ENCODE peak calls at places on chromosomes 6 and 20, in five cellular contexts. I is fibroblast of lung; Y is CD8-positive, alpha-beta T cell; A is stomach; B is kidney. N is an unnamed sample.

GRCh38 chr20:40160151-40160550 is 528.9 kb downstream of the MAFB start:
- DNase-seq in I (peak; percentile 54), Y (no peak), A (peak; percentile 27), B (no peak), N (peak; percentile 20)

GRCh38 chr6:36862164-36862847 is 12.3 kb downstream of the PPIL1 start:
- DNase-seq in I (no peak), Y (no peak), A (no peak), B (no peak), N (no peak)

GRCh38 chr6:117515326-117515725 is 32.9 kb downstream of the DCBLD1 start:
- DNase-seq in I (no peak), Y (no peak), A (no peak), B (no peak), N (no peak)

GRCh38 chr6:24332306-24332705 is 25.6 kb downstream of the DCDC2 start:
- DNase-seq in I (no peak), Y (no peak), A (no peak), B (no peak), N (no peak)

GRCh38 chr6:14689639-14690038 is 556.2 kb upstream of the JARID2 start:
- DNase-seq in I (no peak), Y (no peak), A (no peak), B (no peak), N (no peak)

GRCh38 chr20:2348336-2348735 is 32.4 kb upstream of the TGM6 start:
- DNase-seq in I (no peak), Y (no peak), A (no peak), B (no peak), N (no peak)

GRCh38 chr6:34650823-34651222 is 45.7 kb downstream of the ILRUN start:
- DNase-seq in I (no peak), Y (no peak), A (no peak), B (no peak), N (no peak)

GRCh38 chr6:136282906-136283305 is 6.7 kb downstream of the BCLAF1 start:
- DNase-seq in I (no peak), Y (no peak), A (no peak), B (no peak), N (no peak)

GRCh38 chr20:59945731-59946130 is 5.5 kb downstream of the FAM217B start:
- DNase-seq in I (no peak), Y (no peak), A (no peak), B (no peak), N (no peak)

GRCh38 chr20:19079536-19080299 is 132.7 kb upstream of the SLC24A3 start:
- DNase-seq in I (peak; percentile 3), Y (no peak), A (no peak), B (no peak), N (no peak)

GRCh38 chr6:116387374-116387773 is 16.6 kb downstream of the DSE start:
- DNase-seq in I (peak; percentile 42), Y (no peak), A (no peak), B (no peak), N (no peak)

GRCh38 chr6:170072246-170072645 is 218.6 kb downstream of the DLL1 start:
- DNase-seq in I (no peak), Y (no peak), A (no peak), B (no peak), N (no peak)

GRCh38 chr6:151317995-151318365 is 73.4 kb downstream of the ZBTB2 start:
- DNase-seq in I (no peak), Y (no peak), A (no peak), B (no peak), N (no peak)

GRCh38 chr6:85498596-85499258 is 48.8 kb downstream of the NT5E start:
- DNase-seq in I (peak; percentile 36), Y (no peak), A (no peak), B (no peak), N (no peak)

GRCh38 chr6:150930816-150931215 is 65.3 kb downstream of the MTHFD1L start:
- DNase-seq in I (peak; percentile 71), Y (no peak), A (no peak), B (no peak), N (no peak)

GRCh38 chr6:128487055-128487454 is 33.3 kb downstream of the PTPRK start:
- DNase-seq in I (no peak), Y (no peak), A (no peak), B (no peak), N (no peak)

GRCh38 chr6:73074175-73074574 is 151.1 kb downstream of the KHDC1L start:
- DNase-seq in I (no peak), Y (no peak), A (no peak), B (no peak), N (no peak)

GRCh38 chr6:17220040-17220439 is 61.1 kb upstream of the RBM24 start:
- DNase-seq in I (no peak), Y (no peak), A (no peak), B (no peak), N (no peak)

GRCh38 chr6:29887330-29887818 is 55.0 kb upstream of the HLA-A start:
- DNase-seq in I (peak; percentile 38), Y (peak; percentile 8), A (peak; percentile 55), B (peak; percentile 82), N (peak; percentile 37)

GRCh38 chr6:140566706-140567330 is 1192.4 kb upstream of the CITED2 start:
- DNase-seq in I (peak; percentile 64), Y (no peak), A (no peak), B (no peak), N (no peak)

GRCh38 chr20:30892704-30893345 is 364.6 kb upstream of the DEFB115 start:
- DNase-seq in I (no peak), Y (no peak), A (no peak), B (no peak), N (no peak)
- H3K4me3 ChIP-seq in I (no peak overlapping the region), Y (no peak overlapping the region), A (no peak overlapping the region), B (no peak overlapping the region), N (no peak overlapping the region)

GRCh38 chr6:7313505-7314165 is 636 bp upstream of the SSR1 start:
- DNase-seq in I (no peak), Y (no peak), A (no peak), B (no peak), N (no peak)
- H3K27ac ChIP-seq in I (peak overlapping the region; percentile 92), Y (peak overlapping the region; percentile 71), A (peak overlapping the region; percentile 98), B (peak overlapping the region; percentile 92), N (peak overlapping the region; percentile 76)

GRCh38 chr20:48951646-48952045 is 30.1 kb downstream of the ARFGEF2 start:
- DNase-seq in I (no peak), Y (no peak), A (no peak), B (no peak), N (no peak)
- H3K4me3 ChIP-seq in I (no peak overlapping the region), Y (no peak overlapping the region), A (no peak overlapping the region), B (no peak overlapping the region), N (no peak overlapping the region)

DNA sequence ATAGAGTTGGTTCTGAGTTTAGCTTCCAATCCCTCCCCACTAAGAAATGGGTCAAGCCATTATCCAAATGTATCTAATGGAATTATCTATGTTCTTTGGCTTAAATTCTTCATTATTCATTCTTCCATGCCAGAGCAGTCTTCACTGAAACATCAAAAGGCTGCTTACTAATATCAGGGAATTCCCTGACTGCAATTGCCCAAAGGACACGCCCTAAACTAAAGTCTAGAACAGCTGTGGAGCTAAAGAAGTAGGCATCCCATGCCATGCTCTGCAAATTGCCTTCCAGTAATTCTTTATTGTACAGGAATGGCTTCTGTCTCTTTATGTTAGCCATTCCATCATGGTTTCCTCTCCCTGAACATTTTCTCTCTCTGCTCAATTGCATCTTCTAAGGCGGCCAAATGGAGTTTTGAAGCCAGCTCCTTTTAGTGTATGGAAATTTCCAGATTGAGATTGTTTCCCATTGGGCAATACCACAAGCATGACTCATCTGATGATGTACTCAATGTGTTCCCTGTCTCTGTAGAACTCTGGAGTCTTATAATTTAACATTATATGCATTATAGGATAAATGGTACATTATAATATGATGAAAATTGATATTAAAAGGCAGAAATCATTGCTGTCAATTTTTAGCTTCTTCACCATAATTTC is 28.8 kb upstream of the TSHZ2 start:
- DNase-seq in I (peak; percentile 88), Y (no peak), A (no peak), B (no peak), N (no peak)
- H3K27ac ChIP-seq in I (no peak overlapping the region), Y (no peak overlapping the region), A (no peak overlapping the region), B (no peak overlapping the region), N (no peak overlapping the region)

GRCh38 chr6:27667651-27668441 is 194.9 kb upstream of the ZNF184 start:
- DNase-seq in I (peak; percentile 33), Y (no peak), A (no peak), B (no peak), N (no peak)
- H3K4me3 ChIP-seq in I (peak overlapping the region; percentile 10), Y (no peak overlapping the region), A (no peak overlapping the region), B (no peak overlapping the region), N (no peak overlapping the region)

DNA sequence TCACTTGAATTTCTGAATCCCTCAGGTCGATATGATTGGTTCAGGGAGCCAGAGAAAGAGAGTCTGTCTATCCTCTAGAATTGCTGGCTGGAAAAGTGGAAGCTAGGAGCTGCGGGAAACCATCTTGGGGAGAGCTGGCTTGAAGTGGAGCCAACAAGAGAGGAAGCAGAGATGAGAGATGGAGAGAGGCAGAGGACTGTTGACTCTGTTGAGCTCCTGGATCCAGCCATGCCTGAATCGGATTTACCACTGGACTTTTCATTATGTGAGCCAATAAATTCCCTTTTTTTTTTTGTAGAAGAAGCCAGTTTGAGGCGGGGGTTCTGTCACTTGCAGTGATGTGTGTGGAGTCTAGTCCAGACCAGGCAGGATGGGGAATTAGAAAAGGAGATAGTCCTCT is 13.9 kb upstream of the SLC9A8 start:
- DNase-seq in I (no peak), Y (no peak), A (no peak), B (no peak), N (no peak)
- H3K27ac ChIP-seq in I (no peak overlapping the region), Y (no peak overlapping the region), A (no peak overlapping the region), B (no peak overlapping the region), N (no peak overlapping the region)

GRCh38 chr20:53004267-53004813 is 32.2 kb downstream of the TSHZ2 start:
- DNase-seq in I (no peak), Y (no peak), A (no peak), B (no peak), N (no peak)

GRCh38 chr20:53002786-53003185 is 30.6 kb downstream of the TSHZ2 start:
- DNase-seq in I (no peak), Y (no peak), A (no peak), B (no peak), N (no peak)

GRCh38 chr20:53003420-53003819 is 31.3 kb downstream of the TSHZ2 start:
- DNase-seq in I (no peak), Y (no peak), A (no peak), B (no peak), N (no peak)

GRCh38 chr20:52999040-52999439 is 26.9 kb downstream of the TSHZ2 start:
- DNase-seq in I (no peak), Y (no peak), A (no peak), B (no peak), N (no peak)

GRCh38 chr20:53001502-53002301 is 29.5 kb downstream of the TSHZ2 start:
- DNase-seq in I (no peak), Y (no peak), A (no peak), B (no peak), N (no peak)
- H3K4me3 ChIP-seq in I (no peak overlapping the region), Y (peak overlapping the region; percentile 39), A (no peak overlapping the region), B (no peak overlapping the region), N (peak overlapping the region; percentile 32)

GRCh38 chr20:10653593-10654288 is 20.1 kb downstream of the JAG1 start:
- DNase-seq in I (peak; percentile 72), Y (no peak), A (no peak), B (no peak), N (no peak)
- H3K27ac ChIP-seq in I (peak overlapping the region; percentile 54), Y (no peak overlapping the region), A (peak overlapping the region; percentile 78), B (no peak overlapping the region), N (no peak overlapping the region)

GRCh38 chr6:106084973-106085686 is 1.0 kb upstream of the PRDM1 start:
- DNase-seq in I (peak; percentile 44), Y (no peak), A (no peak), B (no peak), N (no peak)
- H3K4me3 ChIP-seq in I (peak overlapping the region; percentile 51), Y (no peak overlapping the region), A (peak overlapping the region; percentile 44), B (no peak overlapping the region), N (no peak overlapping the region)

N was measured in naive thymus-derived CD4-positive, alpha-beta T cell.